ENCODE peak calls at places on chromosomes 13 and 19, in five cellular contexts. J is psoas muscle, S is mucosa of descending colon, A is NCI-H2081, F is iris pigment epithelial cell. T is an unnamed sample.

GRCh38 chr19:56139847-56140582 is 1.1 kb upstream of the ZNF444 start:
- DNase-seq in J (no peak), S (no peak), A (no peak), F (peak), T (no peak)

GRCh38 chr19:48350856-48351255 is 12.9 kb downstream of the TMEM143 start:
- DNase-seq in J (no peak), S (no peak), A (no peak), F (no peak), T (no peak)

GRCh38 chr19:45075215-45076028 is 856 bp downstream of the ZNF296 start:
- DNase-seq in J (peak), S (peak), A (peak), F (peak), T (peak)

GRCh38 chr13:86282450-86282849 is 483.2 kb upstream of the SLITRK6 start:
- DNase-seq in J (no peak), S (no peak), A (no peak), F (peak), T (no peak)

GRCh38 chr19:55619264-55619663 is 5.1 kb downstream of the ZNF784 start:
- DNase-seq in J (no peak), S (no peak), A (no peak), F (peak), T (no peak)

GRCh38 chr13:24865158-24865557 is 101.2 kb downstream of the RNF17 start:
- DNase-seq in J (no peak), S (no peak), A (no peak), F (peak), T (no peak)

GRCh38 chr19:1008268-1009042 is 8.2 kb downstream of the GRIN3B start:
- DNase-seq in J (peak), S (peak), A (no peak), F (no peak), T (no peak)

GRCh38 chr19:42076375-42076944 is 494 bp downstream of the ZNF574 start:
- DNase-seq in J (peak), S (peak), A (no peak), F (no peak), T (no peak)

GRCh38 chr13:73248711-73249580 is 190.1 kb downstream of the KLF5 start:
- DNase-seq in J (no peak), S (no peak), A (no peak), F (no peak), T (no peak)

GRCh38 chr13:58056411-58056810 is 424.9 kb downstream of the PCDH17 start:
- DNase-seq in J (no peak), S (no peak), A (no peak), F (no peak), T (no peak)

GRCh38 chr19:57947088-57947418 is 453 bp downstream of the ZNF256 start:
- DNase-seq in J (no peak), S (no peak), A (no peak), F (peak), T (no peak)

GRCh38 chr19:8585894-8586750 is 8.9 kb upstream of the MYO1F start:
- DNase-seq in J (no peak), S (peak), A (peak), F (peak), T (peak)

T was measured in NCI-H1105.